ENCODE peak calls at places on chromosomes 6 and 20, in six cellular contexts. Y is endothelial cell of umbilical vein, W is NCI-H2081, R is iris pigment epithelial cell, M is H1, J is fibroblast of villous mesenchyme. Q is an unnamed sample.

GRCh38 chr6:43972915-43973304 is 154.3 kb downstream of the MRPL14 start:
- DNase-seq in Y (peak; percentile 72), W (no peak), R (peak; percentile 90), M (no peak), J (peak; percentile 85), Q (no peak)

GRCh38 chr6:131602913-131603312 is 25.1 kb downstream of the MED23 start:
- DNase-seq in Y (no peak), W (no peak), R (peak; percentile 97), M (no peak), J (peak; percentile 78), Q (no peak)

GRCh38 chr6:156808287-156808686 is 31.1 kb downstream of the ARID1B start:
- DNase-seq in Y (peak; percentile 37), W (no peak), R (peak; percentile 31), M (no peak), J (no peak), Q (no peak)

GRCh38 chr6:87384449-87384848 is 23.3 kb upstream of the CFAP206 start:
- DNase-seq in Y (no peak), W (no peak), R (no peak), M (no peak), J (no peak), Q (no peak)

GRCh38 chr20:32325706-32326506 is 32.2 kb upstream of the ASXL1 start:
- DNase-seq in Y (peak; percentile 94), W (peak; percentile 65), R (peak; percentile 78), M (no peak), J (peak; percentile 82), Q (no peak)

GRCh38 chr6:140627002-140627401 is 1252.6 kb upstream of the CITED2 start:
- DNase-seq in Y (no peak), W (no peak), R (no peak), M (no peak), J (no peak), Q (no peak)

GRCh38 chr6:42787018-42787611 is 5.3 kb downstream of the BICRAL start:
- DNase-seq in Y (no peak), W (no peak), R (no peak), M (no peak), J (no peak), Q (no peak)

GRCh38 chr6:70604254-70604653 is 37.5 kb downstream of the SDHAF4 start:
- DNase-seq in Y (no peak), W (no peak), R (no peak), M (no peak), J (no peak), Q (no peak)

GRCh38 chr20:60589624-60590023 is 631.4 kb downstream of the CDH26 start:
- DNase-seq in Y (no peak), W (no peak), R (no peak), M (peak; percentile 7), J (peak; percentile 2), Q (peak; percentile 46)

GRCh38 chr6:141675957-141676356 is 456.8 kb upstream of the GJE1 start:
- DNase-seq in Y (peak; percentile 26), W (no peak), R (peak; percentile 44), M (no peak), J (no peak), Q (no peak)

GRCh38 chr20:1264727-1265126 is 1.4 kb upstream of the SNPH start:
- DNase-seq in Y (no peak), W (no peak), R (no peak), M (no peak), J (no peak), Q (no peak)

GRCh38 chr6:36386495-36387439 is 702 bp downstream of the ETV7 start:
- DNase-seq in Y (peak; percentile 74), W (no peak), R (peak; percentile 59), M (peak; percentile 21), J (peak; percentile 67), Q (peak; percentile 43)

GRCh38 chr20:18224968-18225568 is 63.3 kb upstream of the ZNF133 start:
- DNase-seq in Y (peak; percentile 83), W (no peak), R (peak; percentile 61), M (no peak), J (peak; percentile 59), Q (no peak)

GRCh38 chr6:524803-525202 is 132.1 kb downstream of the HUS1B start:
- DNase-seq in Y (no peak), W (no peak), R (no peak), M (no peak), J (no peak), Q (peak; percentile 27)

GRCh38 chr6:133641111-133641510 is 247.8 kb upstream of the TCF21 start:
- DNase-seq in Y (no peak), W (no peak), R (no peak), M (no peak), J (peak; percentile 53), Q (no peak)

GRCh38 chr6:154196333-154196732 is 157.3 kb downstream of the OPRM1 start:
- DNase-seq in Y (no peak), W (no peak), R (no peak), M (no peak), J (no peak), Q (no peak)

GRCh38 chr6:128498244-128498643 is 22.2 kb downstream of the PTPRK start:
- DNase-seq in Y (no peak), W (no peak), R (no peak), M (no peak), J (no peak), Q (no peak)

GRCh38 chr6:142926494-142927273 is 18.3 kb downstream of the HIVEP2 start:
- DNase-seq in Y (peak; percentile 82), W (peak; percentile 6), R (peak; percentile 95), M (no peak), J (peak; percentile 95), Q (peak; percentile 71)